ENCODE peak calls at places on chromosome 16, in four cellular contexts. E is WTC11, R is K562, S is GM12878. W is an unnamed sample.

GRCh38 chr16:27677300-27677699 is 127.4 kb downstream of the KATNIP start:
- DNase-seq in E (no peak), R (no peak), S (no peak), W (peak)

GRCh38 chr16:22189473-22190168 is 16.5 kb upstream of the EEF2K start:
- DNase-seq in E (no peak), R (no peak), S (no peak), W (no peak)

GRCh38 chr16:13909872-13910303 is 10.1 kb upstream of the ERCC4 start:
- DNase-seq in E (no peak), R (no peak), S (no peak), W (peak)

GRCh38 chr16:12573730-12574383 is 229.8 kb downstream of the CPPED1 start:
- DNase-seq in E (peak), R (peak), S (no peak), W (peak)

GRCh38 chr16:54927125-54928015 is 3.3 kb upstream of the IRX5 start:
- DNase-seq in E (no peak), R (no peak), S (no peak), W (no peak)

GRCh38 chr16:23847938-23848337 is 12.2 kb downstream of the PRKCB start:
- DNase-seq in E (no peak), R (peak), S (no peak), W (no peak)

GRCh38 chr16:59543641-59544040 is 809.5 kb upstream of the GOT2 start:
- DNase-seq in E (no peak), R (no peak), S (no peak), W (no peak)

GRCh38 chr16:21116148-21116693 is 34.4 kb downstream of the DNAH3 start:
- DNase-seq in E (no peak), R (no peak), S (no peak), W (peak)

GRCh38 chr16:66927012-66927436 is 1.7 kb upstream of the RRAD start:
- DNase-seq in E (peak), R (no peak), S (no peak), W (peak)

GRCh38 chr16:73319747-73320146 is 271.8 kb upstream of the ZFHX3 start:
- DNase-seq in E (no peak), R (no peak), S (no peak), W (no peak)

DNA sequence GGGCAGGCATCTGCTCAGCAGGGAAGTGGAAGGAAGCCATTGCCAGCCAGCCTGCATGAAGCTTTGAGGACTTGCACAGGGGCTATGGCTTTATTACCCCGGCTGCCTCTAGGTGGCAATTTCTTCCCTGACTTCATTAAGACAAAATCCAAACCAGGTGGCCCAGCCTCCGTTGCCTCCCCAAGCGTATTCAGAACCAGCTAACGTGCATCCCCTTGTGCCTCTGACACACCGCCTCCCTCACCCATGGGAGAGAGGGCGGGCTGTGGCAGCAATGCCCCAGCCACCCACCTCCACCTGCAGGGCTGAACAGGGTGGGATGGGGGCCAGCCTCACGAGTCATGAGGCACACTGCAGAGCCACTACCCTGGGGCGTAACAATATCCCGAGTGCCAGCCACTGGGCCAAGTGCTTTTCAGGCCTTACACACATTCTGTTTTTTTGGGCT is 6.8 kb downstream of the KIFC3 start:
- DNase-seq in E (peak), R (peak), S (no peak), W (peak)
- TF ChIP-seq NR2C2 in E (no peak), R (no peak), S (no peak), W (no peak)

GRCh38 chr16:85961988-85962915 is 63.3 kb downstream of the IRF8 start:
- DNase-seq in E (no peak), R (peak), S (no peak), W (no peak)
- TF ChIP-seq CREM in E (no peak), R (no peak), S (no peak), W (no peak)

GRCh38 chr16:81241706-81242105 is 3.2 kb downstream of the BCO1 start:
- DNase-seq in E (no peak), R (no peak), S (no peak), W (no peak)

GRCh38 chr16:81239722-81240121 is 1.2 kb downstream of the BCO1 start:
- DNase-seq in E (no peak), R (no peak), S (no peak), W (no peak)

GRCh38 chr16:81237282-81237681 is 1.2 kb upstream of the BCO1 start:
- DNase-seq in E (no peak), R (no peak), S (no peak), W (no peak)

GRCh38 chr16:81237942-81238295 is 570 bp upstream of the BCO1 start:
- DNase-seq in E (no peak), R (no peak), S (no peak), W (no peak)

DNA sequence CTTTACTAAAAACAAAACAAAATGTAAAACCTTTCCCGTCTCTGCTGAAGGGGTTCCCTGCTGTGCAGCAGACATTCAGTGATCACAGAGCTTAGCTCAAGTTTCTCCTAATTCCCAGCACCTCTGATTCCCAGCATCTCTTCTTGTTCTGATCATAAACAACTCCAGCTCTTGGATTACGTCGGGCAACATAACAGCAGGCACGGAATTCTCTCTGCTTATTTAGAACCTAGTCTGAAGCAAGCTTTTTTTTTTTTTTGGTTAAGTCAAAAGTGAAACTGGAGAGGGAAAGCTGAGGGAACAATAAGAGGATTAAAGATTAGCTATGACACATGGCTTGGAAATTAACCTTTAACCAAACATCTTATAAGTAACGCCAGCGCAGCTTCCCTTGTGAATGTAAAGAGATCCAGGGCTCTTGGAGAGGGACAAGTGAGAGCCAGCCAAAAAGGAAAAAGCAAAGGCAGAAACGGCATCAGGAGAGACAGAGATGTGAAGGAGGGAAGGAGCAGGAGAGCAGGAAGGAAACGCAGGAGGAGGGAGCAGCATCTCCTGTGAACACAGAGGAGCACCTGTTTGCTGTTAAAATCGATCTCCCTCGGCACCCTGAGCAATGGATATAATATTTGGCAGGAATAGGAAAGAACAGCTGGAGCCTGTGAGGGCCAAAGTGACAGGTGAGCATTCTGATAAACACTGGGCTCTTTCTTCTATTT is at the start of gene BCO1:
- DNase-seq in E (peak), R (no peak), S (no peak), W (peak)
- TF ChIP-seq NR2C2 in E (no peak), R (no peak), S (no peak), W (no peak)

DNA sequence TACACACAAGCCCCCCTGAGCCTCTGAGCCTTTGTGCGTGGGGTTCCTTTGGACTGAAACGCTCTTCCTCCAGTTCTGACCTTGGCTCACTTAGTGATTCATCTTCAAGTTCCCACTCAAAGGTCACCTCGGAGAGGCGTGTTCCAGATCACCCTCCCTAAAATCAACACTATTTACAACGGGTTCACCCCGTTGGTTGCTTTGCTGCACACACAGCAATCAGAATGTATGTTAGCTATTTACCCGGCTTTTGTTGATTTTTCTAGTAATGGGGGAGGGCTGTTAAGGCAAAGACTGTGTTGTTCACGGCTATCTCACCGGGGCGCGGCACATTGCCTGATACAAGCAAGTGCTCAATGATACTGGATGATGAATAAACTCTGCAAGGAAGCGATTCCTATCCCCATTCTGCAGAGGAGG is 977 bp downstream of the NAGPA start:
- DNase-seq in E (no peak), R (no peak), S (no peak), W (peak)
- TF ChIP-seq CREM in E (no peak), R (no peak), S (no peak), W (no peak)

GRCh38 chr16:16092925-16093624 is 130.2 kb downstream of the ABCC6 start:
- DNase-seq in E (no peak), R (no peak), S (no peak), W (no peak)
- TF ChIP-seq NR2C2 in E (no peak), R (no peak), S (no peak), W (no peak)

GRCh38 chr16:57380671-57381462 is 8.6 kb downstream of the CX3CL1 start:
- DNase-seq in E (no peak), R (no peak), S (no peak), W (no peak)
- TF ChIP-seq CREM in E (no peak), R (no peak), S (no peak), W (no peak)

GRCh38 chr16:15900357-15900756 is 12.0 kb upstream of the CEP20 start:
- DNase-seq in E (no peak), R (no peak), S (no peak), W (no peak)
- TF ChIP-seq NR2C2 in E (no peak), R (no peak), S (no peak), W (no peak)